ENCODE peak calls at places on chromosomes 16 and 17, in four cellular contexts. H, Z, B and N are unnamed samples.

GRCh38 chr17:55053855-55054254 is 85.3 kb downstream of the STXBP4 start:
- DNase-seq in Z (no peak), B (no peak), H (no peak), N (no peak)

GRCh38 chr17:43125967-43126910 is 1.1 kb upstream of the BRCA1 start:
- DNase-seq in Z (no peak), B (peak), H (peak), N (no peak)

GRCh38 chr17:63181856-63182255 is 215.8 kb downstream of the TANC2 start:
- DNase-seq in Z (no peak), H (no peak), B (no peak), N (no peak)

GRCh38 chr16:89395150-89396142 is 94.9 kb downstream of the ANKRD11 start:
- DNase-seq in Z (peak), B (peak), H (peak), N (peak)

GRCh38 chr17:17661134-17661533 is 20.1 kb upstream of the RAI1 start:
- DNase-seq in H (no peak), Z (no peak), B (no peak), N (no peak)

GRCh38 chr16:47499080-47499699 is 38.1 kb downstream of the PHKB start:
- DNase-seq in B (no peak), H (no peak), Z (no peak), N (no peak)

GRCh38 chr16:50393461-50394214 is 24.9 kb upstream of the BRD7 start:
- DNase-seq in H (no peak), Z (no peak), B (no peak), N (no peak)

GRCh38 chr17:50360716-50361115 is 12.3 kb downstream of the MRPL27 start:
- DNase-seq in Z (no peak), H (no peak), B (no peak), N (no peak)

GRCh38 chr17:22233382-22233781 is 541.1 kb downstream of the KCNJ18 start:
- DNase-seq in H (no peak), Z (no peak), B (no peak), N (no peak)

GRCh38 chr17:6471531-6472465 is 27.5 kb downstream of the PIMREG start:
- DNase-seq in H (no peak), Z (no peak), B (peak), N (no peak)

GRCh38 chr17:80363120-80363515 is 51.8 kb upstream of the ENDOV start:
- DNase-seq in H (no peak), B (no peak), Z (no peak), N (no peak)

GRCh38 chr17:37079735-37080134 is 131.0 kb downstream of the AATF start:
- DNase-seq in H (no peak), Z (no peak), B (no peak), N (no peak)

GRCh38 chr17:44862278-44862914 is 14.7 kb downstream of the HIGD1B start:
- DNase-seq in B (no peak), H (no peak), Z (no peak), N (no peak)

GRCh38 chr17:15893333-15894024 is 51.5 kb upstream of the ADORA2B start:
- DNase-seq in B (no peak), Z (no peak), H (no peak), N (no peak)

GRCh38 chr16:58026705-58027340 is 1.3 kb downstream of the MMP15 start:
- DNase-seq in H (peak), Z (no peak), B (peak), N (no peak)

GRCh38 chr17:45261577-45262515 is at the start of gene SPATA32:
- DNase-seq in Z (peak), H (peak), B (peak), N (no peak)

GRCh38 chr17:80794281-80795089 is 197.2 kb upstream of the CHMP6 start:
- DNase-seq in Z (no peak), H (no peak), B (no peak), N (no peak)

GRCh38 chr16:84026601-84027000 is 16.0 kb downstream of the SLC38A8 start:
- DNase-seq in Z (no peak), H (no peak), B (no peak), N (no peak)

GRCh38 chr17:36721560-36722120 is 120.3 kb downstream of the MRM1 start:
- DNase-seq in H (no peak), Z (no peak), B (no peak), N (no peak)

GRCh38 chr17:83014297-83014696 is 65.1 kb upstream of the METRNL start:
- DNase-seq in H (no peak), Z (no peak), B (no peak), N (no peak)

GRCh38 chr17:83012873-83013778 is 66.3 kb upstream of the METRNL start:
- DNase-seq in H (no peak), B (no peak), Z (no peak), N (no peak)

GRCh38 chr17:83013779-83014117 is 65.7 kb upstream of the METRNL start:
- DNase-seq in Z (no peak), H (no peak), B (no peak), N (no peak)

GRCh38 chr17:83010323-83011200 is 68.8 kb upstream of the METRNL start:
- DNase-seq in Z (no peak), H (no peak), B (no peak), N (no peak)

DNA sequence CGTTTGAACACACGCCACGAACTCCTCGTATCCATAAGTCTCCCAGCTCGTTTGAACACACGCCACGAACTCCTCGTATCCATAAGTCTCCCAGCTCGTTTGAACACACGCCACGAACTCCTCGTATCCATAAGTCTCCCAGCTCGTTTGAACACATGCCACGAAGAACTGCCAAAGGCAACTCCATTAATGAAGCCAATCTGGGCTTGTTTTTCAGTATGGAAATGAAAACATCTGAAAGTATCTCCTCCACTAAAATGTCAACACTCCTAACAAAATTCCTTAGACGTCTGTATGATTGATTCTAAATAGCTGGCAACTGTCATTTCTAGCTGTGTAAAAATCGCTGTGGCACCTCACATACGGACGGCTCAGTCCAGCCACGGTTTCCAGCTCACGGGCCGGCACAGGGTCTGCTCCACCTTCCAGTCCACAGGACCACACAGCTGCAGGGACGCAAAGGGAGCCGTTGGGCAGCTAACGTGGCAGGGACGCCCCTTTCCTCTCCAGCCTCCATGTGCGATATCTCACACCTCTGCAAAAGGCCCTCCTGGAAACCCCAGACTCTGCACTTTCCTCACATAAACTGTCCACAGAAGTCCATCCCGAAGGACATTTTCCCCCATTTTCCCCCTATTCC is 67.1 kb upstream of the METRNL start:
- DNase-seq in H (no peak), Z (no peak), B (no peak), N (no peak)
- H3K4me3 ChIP-seq in H (no peak), Z (no peak), B (no peak), N (no peak)

GRCh38 chr17:77796201-77796860 is 162.2 kb upstream of the TNRC6C start:
- DNase-seq in B (no peak), H (no peak), Z (peak), N (no peak)

GRCh38 chr17:77793146-77793887 is 165.2 kb upstream of the TNRC6C start:
- DNase-seq in B (no peak), Z (no peak), H (no peak), N (no peak)

GRCh38 chr17:77793888-77794235 is 164.6 kb upstream of the TNRC6C start:
- DNase-seq in B (no peak), Z (no peak), H (no peak), N (no peak)

GRCh38 chr17:77794846-77795245 is 163.7 kb upstream of the TNRC6C start:
- DNase-seq in B (no peak), H (no peak), Z (no peak), N (no peak)

GRCh38 chr17:77795685-77796084 is 162.8 kb upstream of the TNRC6C start:
- DNase-seq in Z (no peak), H (no peak), B (no peak), N (no peak)
- TF ChIP-seq CTCF in Z (no peak), H (no peak), B (no peak), N (no peak)

DNA sequence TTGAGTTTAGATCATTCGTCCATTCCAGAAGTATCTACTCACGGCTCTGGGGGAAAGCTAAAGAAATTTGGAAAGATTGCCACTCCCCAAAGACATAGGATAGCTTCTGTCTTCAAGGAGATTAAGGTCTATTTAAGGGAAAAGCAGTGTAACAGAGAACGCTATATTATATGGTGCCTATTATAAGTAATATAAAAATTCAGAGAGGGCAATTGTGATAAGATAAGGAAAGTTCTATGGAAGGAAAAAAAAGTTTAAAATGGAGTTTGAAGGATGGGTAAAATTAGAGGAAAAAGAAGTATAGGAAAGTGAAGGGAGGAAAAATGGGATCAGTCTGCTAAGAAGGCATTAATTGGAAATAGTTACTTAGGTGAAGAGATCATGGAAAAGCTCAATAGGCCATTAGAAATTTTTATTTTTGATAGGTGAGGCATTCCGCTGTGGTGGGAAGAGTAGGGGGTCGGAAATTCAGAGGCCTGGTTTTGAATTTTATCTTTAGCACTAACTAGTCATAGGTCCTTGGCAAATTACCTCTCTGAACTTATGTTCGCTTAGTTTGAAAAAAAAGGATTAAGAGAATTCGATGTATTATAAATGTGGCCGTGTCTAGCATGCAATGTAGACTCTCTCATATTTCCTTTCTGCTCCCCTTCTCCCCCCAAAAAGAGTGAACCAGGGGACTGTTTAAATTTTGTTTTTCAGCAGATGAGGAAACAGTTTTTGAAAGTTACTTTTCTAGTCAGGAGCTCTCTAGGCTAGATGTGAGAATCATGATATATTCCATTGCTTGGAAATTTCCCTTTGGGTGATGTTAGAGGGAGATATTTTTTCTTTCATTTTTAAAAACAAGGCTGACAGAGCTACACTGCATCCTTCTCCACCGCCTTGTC is 882 bp upstream of the CDC27 start:
- DNase-seq in H (no peak), B (no peak), Z (no peak), N (no peak)
- H3K4me3 ChIP-seq in H (peak), B (peak), Z (peak), N (peak)

GRCh38 chr16:2585651-2586081 is 47.8 kb downstream of the PDPK1 start:
- DNase-seq in B (no peak), Z (no peak), H (no peak), N (no peak)

GRCh38 chr16:2584742-2585650 is 47.2 kb downstream of the PDPK1 start:
- DNase-seq in Z (peak), H (no peak), B (peak), N (no peak)

GRCh38 chr16:2586901-2587480 is 49.2 kb downstream of the PDPK1 start:
- DNase-seq in H (no peak), B (no peak), Z (no peak), N (no peak)

GRCh38 chr16:2587891-2588565 is 50.2 kb downstream of the PDPK1 start:
- DNase-seq in B (no peak), Z (no peak), H (no peak), N (no peak)

GRCh38 chr16:2586241-2586640 is 48.4 kb downstream of the PDPK1 start:
- DNase-seq in Z (no peak), B (no peak), H (no peak), N (no peak)
- TF ChIP-seq CTCF in Z (no peak), B (no peak), H (no peak), N (no peak)

DNA sequence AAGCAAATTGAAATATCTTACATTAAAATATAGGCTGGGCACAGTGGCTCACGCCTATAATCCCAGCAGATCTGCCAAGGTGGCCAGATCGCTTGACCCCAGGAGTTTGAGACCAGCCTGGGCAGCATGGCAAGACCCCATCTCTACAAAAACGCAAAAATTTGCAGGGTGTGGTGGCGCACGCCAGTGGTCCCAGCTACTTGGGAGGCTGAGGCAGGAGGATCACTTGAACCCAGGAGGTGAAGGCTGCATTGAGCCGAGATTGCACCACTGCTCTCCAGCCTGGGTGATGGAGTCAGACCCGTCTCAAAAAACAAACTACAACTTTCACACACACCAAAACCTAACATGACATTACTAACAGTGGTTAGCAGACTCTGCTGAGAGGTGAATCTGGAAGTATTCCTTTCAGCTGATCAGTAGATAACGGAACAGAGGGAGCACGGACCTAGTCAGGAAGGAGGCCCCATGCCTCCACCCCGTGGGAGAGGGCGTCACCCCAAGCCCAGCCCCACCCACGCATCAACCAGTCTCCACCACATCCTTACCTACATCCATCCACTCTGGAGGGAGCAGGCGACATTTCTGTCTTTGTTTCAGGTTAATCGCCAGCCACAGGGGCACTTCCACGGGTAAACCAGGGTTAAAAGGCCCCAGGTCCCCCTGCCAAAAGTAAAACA is 1.7 kb downstream of the GINS2 start:
- DNase-seq in Z (no peak), H (peak), B (no peak), N (no peak)
- H3K4me3 ChIP-seq in Z (no peak), H (no peak), B (no peak), N (no peak)

DNA sequence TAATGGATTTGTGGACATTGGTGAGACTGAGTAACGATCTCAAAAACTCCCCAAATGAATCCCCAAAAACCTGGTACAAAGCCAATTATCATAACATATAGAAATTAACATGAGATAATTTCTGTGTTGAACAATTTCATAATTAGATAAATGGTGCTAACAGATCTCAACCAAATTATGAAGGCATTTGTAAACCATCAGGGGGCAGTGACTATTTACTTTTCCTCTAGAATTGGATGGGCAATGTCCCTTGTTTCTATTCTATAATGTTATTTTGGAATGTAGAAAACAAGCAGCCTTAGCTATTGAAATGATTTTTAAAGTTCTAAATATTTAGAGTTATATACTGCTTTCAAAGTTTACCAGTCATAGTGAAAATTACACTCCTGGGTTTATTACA is 57.8 kb downstream of the MYH10 start:
- DNase-seq in B (no peak), H (no peak), Z (no peak), N (no peak)
- TF ChIP-seq CTCF in B (no peak), H (no peak), Z (peak), N (peak)

GRCh38 chr17:82636626-82637598 is 11.3 kb downstream of the WDR45B start:
- DNase-seq in B (no peak), H (no peak), Z (no peak), N (peak)

GRCh38 chr17:82630212-82630611 is 18.0 kb downstream of the WDR45B start:
- DNase-seq in H (no peak), Z (no peak), B (no peak), N (no peak)

GRCh38 chr17:82632461-82632860 is 15.8 kb downstream of the WDR45B start:
- DNase-seq in H (no peak), Z (no peak), B (no peak), N (no peak)

GRCh38 chr17:82631544-82631943 is 16.7 kb downstream of the WDR45B start:
- DNase-seq in B (no peak), H (no peak), Z (no peak), N (no peak)

DNA sequence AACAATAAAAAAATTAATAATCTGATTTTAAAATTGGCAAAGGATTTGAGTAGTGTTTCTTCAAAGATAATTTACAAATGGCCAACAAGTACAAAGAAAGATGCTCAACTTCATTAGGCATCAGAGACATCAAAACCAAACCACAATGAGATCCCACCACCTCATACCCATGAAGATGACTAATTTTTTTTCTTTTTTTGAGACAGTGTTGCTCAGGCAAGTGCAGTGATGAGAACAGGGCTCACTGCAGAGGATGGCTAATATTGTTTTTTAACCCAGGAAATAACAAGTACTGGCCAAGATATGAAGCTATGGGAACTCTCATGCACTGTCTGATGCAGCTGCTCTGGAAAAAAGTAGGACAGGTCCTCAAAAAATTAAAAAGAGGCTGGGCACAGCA is 14.9 kb downstream of the WDR45B start:
- DNase-seq in Z (no peak), B (no peak), H (no peak), N (no peak)
- H3K4me3 ChIP-seq in Z (no peak), B (no peak), H (no peak), N (no peak)

GRCh38 chr16:72858611-72859493 is 189.1 kb downstream of the ZFHX3 start:
- DNase-seq in Z (no peak), H (no peak), B (no peak), N (no peak)

GRCh38 chr16:72859581-72859980 is 188.3 kb downstream of the ZFHX3 start:
- DNase-seq in Z (no peak), H (no peak), B (no peak), N (no peak)

GRCh38 chr16:72857841-72858594 is 189.9 kb downstream of the ZFHX3 start:
- DNase-seq in B (no peak), H (no peak), Z (no peak), N (no peak)

GRCh38 chr16:72854537-72854936 is 193.4 kb downstream of the ZFHX3 start:
- DNase-seq in Z (no peak), B (no peak), H (no peak), N (no peak)

GRCh38 chr16:72856797-72857196 is 191.1 kb downstream of the ZFHX3 start:
- DNase-seq in H (no peak), B (no peak), Z (no peak), N (no peak)
- TF ChIP-seq CTCF in H (peak), B (no peak), Z (peak), N (peak)

GRCh38 chr17:12549499-12549901 is 116.2 kb upstream of the MYOCD start:
- DNase-seq in B (no peak), H (no peak), Z (no peak), N (no peak)
- H3K4me3 ChIP-seq in B (no peak), H (no peak), Z (no peak), N (no peak)

GRCh38 chr17:48134912-48135480 is 27.4 kb downstream of the SNX11 start:
- DNase-seq in Z (no peak), B (no peak), H (no peak), N (no peak)
- TF ChIP-seq CTCF in Z (no peak), B (no peak), H (peak), N (no peak)